ENCODE peak calls at places on chromosomes 11 and 22, in four cellular contexts. W is cardiac muscle cell, X is kidney epithelial cell, F is nucleus accumbens. P is an unnamed sample.

GRCh38 chr11:45082744-45083543 is 63.5 kb upstream of the PRDM11 start:
- DNase-seq in W (no peak), X (no peak), F (no peak), P (no peak)

GRCh38 chr11:111833524-111833923 is 37.9 kb downstream of the ALG9 start:
- DNase-seq in W (no peak), X (no peak), F (no peak), P (no peak)

GRCh38 chr11:937853-938261 is 12.2 kb downstream of the AP2A2 start:
- DNase-seq in W (no peak), X (no peak), F (no peak), P (no peak)

GRCh38 chr11:122168218-122168617 is 52.2 kb upstream of the BLID start:
- DNase-seq in W (no peak), X (no peak), F (no peak), P (no peak)

GRCh38 chr11:130359419-130359818 is 44.7 kb upstream of the ZBTB44 start:
- DNase-seq in W (no peak), X (no peak), F (no peak), P (no peak)

GRCh38 chr11:17890333-17890732 is 122.5 kb downstream of the SERGEF start:
- DNase-seq in W (no peak), X (no peak), F (no peak), P (no peak)

GRCh38 chr11:59755701-59756495 is 722 bp downstream of the STX3 start:
- DNase-seq in W (peak; percentile 55), X (no peak), F (no peak), P (peak; percentile 79)

GRCh38 chr11:1654388-1655167 is 25.0 kb downstream of the KRTAP5-5 start:
- DNase-seq in W (no peak), X (no peak), F (no peak), P (no peak)

GRCh38 chr11:64164392-64165312 is 1.3 kb downstream of the MACROD1 start:
- DNase-seq in W (peak; percentile 32), X (no peak), F (no peak), P (no peak)

GRCh38 chr11:35045219-35045819 is 93.7 kb upstream of the CD44 start:
- DNase-seq in W (no peak), X (no peak), F (peak; percentile 4), P (no peak)

GRCh38 chr11:46987183-46987582 is 50.6 kb downstream of the CSTPP1 start:
- DNase-seq in W (no peak), X (no peak), F (no peak), P (no peak)

GRCh38 chr11:89293966-89294679 is 116.4 kb downstream of the TYR start:
- DNase-seq in W (peak; percentile 14), X (no peak), F (no peak), P (no peak)

GRCh38 chr22:45518580-45518991 is 15.9 kb downstream of the FBLN1 start:
- DNase-seq in W (no peak), X (no peak), F (no peak), P (peak; percentile 17)

GRCh38 chr11:95339554-95339953 is 108.6 kb upstream of the SESN3 start:
- DNase-seq in W (no peak), X (no peak), F (no peak), P (no peak)

GRCh38 chr11:27012254-27012921 is 18.5 kb downstream of the FIBIN start:
- DNase-seq in W (peak; percentile 14), X (no peak), F (no peak), P (no peak)

GRCh38 chr11:117145393-117145761 is 1.3 kb downstream of the PAFAH1B2 start:
- DNase-seq in W (peak; percentile 17), X (no peak), F (no peak), P (peak; percentile 9)

GRCh38 chr11:70666336-70666735 is 268.0 kb downstream of the CTTN start:
- DNase-seq in W (no peak), X (no peak), F (no peak), P (no peak)

GRCh38 chr11:18696638-18697225 is 1.8 kb upstream of the TMEM86A start:
- DNase-seq in W (no peak), X (peak; percentile 25), F (no peak), P (no peak)

GRCh38 chr11:63476618-63477017 is 14.3 kb downstream of the PLAAT5 start:
- DNase-seq in W (no peak), X (no peak), F (no peak), P (no peak)

GRCh38 chr11:35781342-35782171 is 119.0 kb downstream of the TRIM44 start:
- DNase-seq in W (no peak), X (no peak), F (no peak), P (no peak)

GRCh38 chr11:35852056-35852455 is 91.8 kb upstream of the LDLRAD3 start:
- DNase-seq in W (no peak), X (no peak), F (no peak), P (no peak)

GRCh38 chr11:44889266-44889665 is 61.4 kb downstream of the TP53I11 start:
- DNase-seq in W (no peak), X (no peak), F (no peak), P (no peak)

GRCh38 chr11:111977141-111978027 is 40.2 kb downstream of the DIXDC1 start:
- DNase-seq in W (peak; percentile 61), X (no peak), F (peak; percentile 63), P (no peak)

GRCh38 chr11:121071456-121072236 is 29.4 kb upstream of the TECTA start:
- DNase-seq in W (peak; percentile 29), X (no peak), F (no peak), P (no peak)

GRCh38 chr11:119107538-119108150 is 500 bp downstream of the C2CD2L start:
- DNase-seq in W (peak; percentile 42), X (no peak), F (no peak), P (no peak)

GRCh38 chr11:72534859-72535547 is 100.7 kb upstream of the CLPB start:
- DNase-seq in W (peak; percentile 15), X (no peak), F (no peak), P (no peak)

GRCh38 chr11:102733232-102733875 is 8.6 kb upstream of the MMP8 start:
- DNase-seq in W (peak; percentile 75), X (peak; percentile 16), F (no peak), P (peak; percentile 65)

GRCh38 chr11:35523351-35523768 is 2.1 kb downstream of the PAMR1 start:
- DNase-seq in W (no peak), X (no peak), F (no peak), P (no peak)

GRCh38 chr22:35560366-35560765 is 19.7 kb downstream of the RASD2 start:
- DNase-seq in W (no peak), X (no peak), F (no peak), P (no peak)

GRCh38 chr22:26169312-26170111 is at the start of gene SEZ6L:
- DNase-seq in W (peak; percentile 66), X (no peak), F (no peak), P (no peak)

GRCh38 chr11:93871521-93871920 is 21.1 kb upstream of the VSTM5 start:
- DNase-seq in W (no peak), X (no peak), F (no peak), P (no peak)

GRCh38 chr22:23452231-23453010 is 127.7 kb downstream of the IGLL1 start:
- DNase-seq in W (no peak), X (no peak), F (no peak), P (no peak)

P was measured in LoVo.